ENCODE peak calls at places on chromosomes 12 and 14, in ten cellular contexts. E is lower lobe of right lung; J is pancreas; B is heart left ventricle; P is ascending aorta; R is PC-9; T is HepG2; H is CD8-positive, alpha-beta T cell; W is cardiac muscle cell; G is neural progenitor cell. X is an unnamed sample. For H3K4me1, the result is how much of the 10 kb centered on the place peaks cover.

GRCh38 chr14:35386673-35387125 is 17.9 kb downstream of the NFKBIA start:
- DNase-seq in E (no peak), J (no peak), B (peak), P (no peak), R (no peak), T (no peak), H (no peak), W (peak), G (peak), X (no peak)

GRCh38 chr12:123931686-123932321 is 40.8 kb downstream of the CCDC92 start:
- DNase-seq in E (no peak), J (no peak), B (no peak), P (peak), R (no peak), T (no peak), H (peak), W (no peak), G (no peak), X (peak)

GRCh38 chr14:102318781-102319276 is 717 bp upstream of the ZNF839 start:
- DNase-seq in E (no peak), J (peak), B (no peak), P (no peak), R (no peak), T (no peak), H (no peak), W (no peak), G (no peak), X (no peak)

GRCh38 chr12:94979941-94980340 is 23.6 kb downstream of the NDUFA12 start:
- DNase-seq in E (no peak), J (no peak), B (no peak), P (no peak), R (no peak), T (no peak), H (no peak), W (no peak), G (no peak), X (no peak)

GRCh38 chr12:30990316-30990715 is 63.8 kb downstream of the TSPAN11 start:
- DNase-seq in E (no peak), J (no peak), B (no peak), P (no peak), R (no peak), T (no peak), H (no peak), W (no peak), G (no peak), X (no peak)

GRCh38 chr12:115403253-115403652 is 719.3 kb upstream of the TBX3 start:
- DNase-seq in E (no peak), J (no peak), B (no peak), P (no peak), R (no peak), T (no peak), H (no peak), W (no peak), G (no peak), X (no peak)

GRCh38 chr12:13784504-13784903 is 196.9 kb downstream of the GRIN2B start:
- DNase-seq in E (no peak), J (no peak), B (no peak), P (no peak), R (no peak), T (no peak), H (no peak), W (no peak), G (no peak), X (no peak)

GRCh38 chr12:49017764-49018281 is 753 bp downstream of the PRKAG1 start:
- DNase-seq in E (no peak), J (no peak), B (peak), P (no peak), R (no peak), T (peak), H (peak), W (peak), G (no peak), X (peak)

GRCh38 chr12:851343-851742 is 98.2 kb downstream of the RAD52 start:
- DNase-seq in E (no peak), J (no peak), B (no peak), P (no peak), R (no peak), T (no peak), H (no peak), W (peak), G (no peak), X (no peak)

GRCh38 chr12:81114241-81114640 is 36.4 kb downstream of the ACSS3 start:
- DNase-seq in E (no peak), J (no peak), B (no peak), P (no peak), R (no peak), T (no peak), H (no peak), W (no peak), G (no peak), X (no peak)

GRCh38 chr14:97517566-97518234 is 720.5 kb downstream of the VRK1 start:
- DNase-seq in E (no peak), J (no peak), B (no peak), P (no peak), R (no peak), T (no peak), H (no peak), W (peak), G (no peak), X (no peak)

GRCh38 chr12:121530600-121531355 is 50.0 kb downstream of the KDM2B start:
- DNase-seq in E (peak), J (no peak), B (peak), P (peak), R (no peak), T (no peak), H (peak), W (no peak), G (no peak), X (peak)

GRCh38 chr14:68888025-68888850 is 90.9 kb downstream of the ACTN1 start:
- DNase-seq in E (no peak), J (peak), B (peak), P (peak), R (no peak), T (no peak), H (no peak), W (no peak), G (no peak), X (no peak)

GRCh38 chr12:130438243-130438620 is 100.5 kb downstream of the PIWIL1 start:
- DNase-seq in E (peak), J (peak), B (no peak), P (no peak), R (no peak), T (no peak), H (no peak), W (no peak), G (no peak), X (no peak)

GRCh38 chr12:116878567-116879508 is 2.4 kb downstream of the HRK start:
- DNase-seq in E (no peak), J (peak), B (no peak), P (no peak), R (peak), T (no peak), H (no peak), W (peak), G (peak), X (no peak)

GRCh38 chr12:14827043-14827442 is 13.1 kb upstream of the SMCO3 start:
- DNase-seq in E (no peak), J (no peak), B (no peak), P (no peak), R (no peak), T (no peak), H (no peak), W (no peak), G (no peak), X (no peak)

GRCh38 chr14:73227812-73228781 is 9.2 kb upstream of the PAPLN start:
- DNase-seq in E (peak), J (no peak), B (peak), P (no peak), R (peak), T (peak), H (no peak), W (no peak), G (peak), X (no peak)

GRCh38 chr14:104536942-104537612 is 42.5 kb upstream of the C14orf180 start:
- DNase-seq in E (peak), J (peak), B (peak), P (peak), R (no peak), T (no peak), H (no peak), W (no peak), G (no peak), X (no peak)

GRCh38 chr14:104665663-104666522 is 23.5 kb upstream of the INF2 start:
- DNase-seq in E (no peak), J (peak), B (no peak), P (peak), R (peak), T (peak), H (peak), W (no peak), G (peak), X (peak)

GRCh38 chr14:77014004-77014604 is 14.4 kb downstream of the IRF2BPL start:
- DNase-seq in E (no peak), J (no peak), B (peak), P (no peak), R (peak), T (peak), H (no peak), W (peak), G (peak), X (no peak)

GRCh38 chr14:79017561-79017960 is 847.4 kb downstream of the NRXN3 start:
- DNase-seq in E (no peak), J (no peak), B (no peak), P (no peak), R (no peak), T (no peak), H (no peak), W (no peak), G (no peak), X (no peak)

GRCh38 chr12:6229823-6230222 is 29.6 kb downstream of the CD9 start:
- DNase-seq in E (peak), J (no peak), B (peak), P (peak), R (peak), T (peak), H (no peak), W (no peak), G (no peak), X (no peak)

GRCh38 chr14:54472291-54472690 is 16.5 kb downstream of the GMFB start:
- DNase-seq in E (no peak), J (no peak), B (no peak), P (no peak), R (no peak), T (no peak), H (no peak), W (peak), G (peak), X (no peak)

GRCh38 chr12:12717586-12718381 is 616 bp downstream of the CDKN1B start:
- DNase-seq in E (peak), J (peak), B (peak), P (no peak), R (no peak), T (no peak), H (no peak), W (no peak), G (peak), X (no peak)
- H3K4me1 ChIP-seq in E (half or more), J (under half), B (half or more), P (under half), R (under half), T (half or more), H (half or more), W (under half), G (half or more), X (under half)

GRCh38 chr12:75207338-75208083 is 2.1 kb downstream of the KCNC2 start:
- DNase-seq in E (peak), J (peak), B (peak), P (no peak), R (no peak), T (no peak), H (no peak), W (no peak), G (peak), X (no peak)

GRCh38 chr12:75209782-75210138 is at the start of gene KCNC2:
- DNase-seq in E (no peak), J (no peak), B (no peak), P (no peak), R (no peak), T (no peak), H (no peak), W (no peak), G (no peak), X (no peak)

GRCh38 chr12:75212072-75212471 is 2.4 kb upstream of the KCNC2 start:
- DNase-seq in E (no peak), J (no peak), B (no peak), P (no peak), R (no peak), T (no peak), H (no peak), W (no peak), G (no peak), X (no peak)

GRCh38 chr12:75205556-75205955 is 4.1 kb downstream of the KCNC2 start:
- DNase-seq in E (no peak), J (no peak), B (no peak), P (no peak), R (no peak), T (no peak), H (no peak), W (no peak), G (no peak), X (no peak)

DNA sequence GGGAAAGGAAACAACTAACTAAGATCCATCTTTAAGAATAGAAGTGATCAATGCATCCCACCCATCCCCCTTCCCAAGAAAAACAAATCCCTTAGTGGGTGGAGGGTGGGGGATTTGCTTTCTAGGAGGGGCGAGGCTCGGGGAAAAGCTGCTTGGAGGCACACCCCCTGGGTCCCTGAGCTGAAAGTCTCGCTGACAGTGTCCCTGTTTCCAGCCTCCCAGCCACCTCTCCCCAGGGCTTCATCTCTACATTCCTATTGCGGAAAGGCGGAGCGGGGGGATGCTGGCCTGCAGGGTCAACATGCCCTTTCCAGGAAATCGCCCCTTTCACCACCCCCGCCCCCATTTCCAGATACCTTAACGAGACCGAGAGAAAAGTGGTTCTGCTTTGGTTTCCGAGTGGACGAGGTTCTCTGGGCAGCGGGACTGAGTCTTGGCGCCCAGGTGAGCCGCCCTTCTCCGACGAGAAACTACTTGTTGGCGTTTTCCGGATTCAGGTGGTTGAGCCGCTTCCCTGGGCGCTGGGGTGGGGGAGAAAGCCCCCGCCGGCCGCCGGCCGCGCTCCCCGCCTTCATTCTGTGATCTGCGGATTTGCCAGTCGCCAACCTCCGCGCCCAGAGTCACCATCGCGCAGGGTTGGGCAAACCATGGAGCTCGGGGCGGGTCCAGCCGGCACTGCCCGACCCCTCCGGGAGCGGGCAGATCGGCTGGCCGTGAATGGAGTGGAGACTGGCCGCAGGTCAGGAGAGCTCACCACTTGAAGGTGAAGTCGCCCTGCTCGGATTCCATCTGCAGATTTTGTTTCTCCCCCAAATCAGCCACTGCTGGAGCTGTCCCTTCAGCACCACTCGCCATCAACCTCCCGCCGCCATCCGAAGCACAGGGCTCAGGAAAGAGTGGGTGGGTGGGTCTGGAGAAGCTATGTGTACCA is 523 bp downstream of the KCNC2 start:
- DNase-seq in E (no peak), J (peak), B (peak), P (no peak), R (no peak), T (no peak), H (no peak), W (peak), G (peak), X (no peak)
- H3K4me3 ChIP-seq in E (no peak), J (no peak), B (no peak), P (no peak), R (no peak), T (no peak), H (no peak), W (peak), G (peak), X (no peak)

GRCh38 chr14:72024043-72024407 is 91.8 kb downstream of the RGS6 start:
- DNase-seq in E (no peak), J (no peak), B (no peak), P (no peak), R (no peak), T (peak), H (peak), W (peak), G (peak), X (peak)
- H3K4me1 ChIP-seq in E (under half), J (under half), B (under half), P (under half), R (under half), T (under half), H (under half), W (under half), G (under half), X (under half)

GRCh38 chr14:99231181-99231849 is 40.7 kb downstream of the BCL11B start:
- DNase-seq in E (peak), J (no peak), B (no peak), P (no peak), R (no peak), T (no peak), H (no peak), W (no peak), G (peak), X (no peak)

GRCh38 chr14:99229654-99230215 is 42.3 kb downstream of the BCL11B start:
- DNase-seq in E (no peak), J (no peak), B (no peak), P (no peak), R (no peak), T (no peak), H (peak), W (no peak), G (no peak), X (peak)

GRCh38 chr14:99231850-99232401 is 40.1 kb downstream of the BCL11B start:
- DNase-seq in E (peak), J (no peak), B (no peak), P (no peak), R (no peak), T (no peak), H (peak), W (peak), G (peak), X (peak)

GRCh38 chr14:99232406-99233214 is 39.4 kb downstream of the BCL11B start:
- DNase-seq in E (no peak), J (no peak), B (no peak), P (no peak), R (no peak), T (no peak), H (no peak), W (no peak), G (no peak), X (peak)

DNA sequence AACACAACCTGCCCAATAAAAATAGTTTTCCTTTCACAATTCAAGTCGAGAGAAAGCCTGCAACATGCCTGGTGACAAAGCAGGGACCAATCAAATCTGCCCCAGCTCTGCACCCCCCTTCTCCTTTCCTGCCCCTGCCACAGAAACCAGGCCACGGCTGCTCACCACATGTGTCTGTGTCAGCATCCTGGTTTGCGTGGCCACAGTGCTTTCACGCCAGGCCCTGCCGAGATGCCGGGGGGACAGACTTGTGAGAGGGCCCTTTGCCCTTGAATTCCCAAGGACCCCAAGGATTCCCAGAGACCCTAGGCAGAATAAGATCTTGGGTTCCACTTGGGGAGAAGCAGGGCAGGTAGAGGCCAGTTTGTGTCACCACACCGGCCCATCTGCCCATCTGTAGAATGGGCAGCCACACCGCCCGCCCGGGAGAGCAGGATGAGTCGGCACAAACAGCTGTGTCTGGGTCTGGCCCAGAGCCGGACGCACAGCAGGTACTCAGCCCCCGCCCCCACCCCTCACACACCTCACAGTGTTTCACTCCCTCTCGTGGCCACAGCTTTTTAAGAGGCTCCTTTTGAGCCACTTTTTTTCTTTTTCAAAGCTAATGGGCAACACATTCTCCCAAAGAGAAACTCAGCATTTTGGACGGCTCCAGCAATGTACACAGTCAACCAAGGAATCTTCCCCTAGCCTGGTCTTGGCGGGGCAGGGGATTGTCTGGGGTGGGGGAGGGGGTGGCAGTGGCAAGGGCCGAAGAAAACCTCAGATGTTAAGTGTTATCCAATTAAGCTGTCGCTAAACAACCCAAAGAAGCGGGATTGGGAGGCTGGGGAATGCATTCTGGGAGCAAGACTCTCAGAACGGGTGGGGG is 41.5 kb downstream of the BCL11B start:
- DNase-seq in E (peak), J (no peak), B (no peak), P (no peak), R (no peak), T (no peak), H (peak), W (no peak), G (peak), X (peak)
- H3K4me3 ChIP-seq in E (no peak), J (no peak), B (no peak), P (no peak), R (no peak), T (no peak), H (peak), W (peak), G (peak), X (peak)

GRCh38 chr12:132506328-132506727 is 16.4 kb downstream of the FBRSL1 start:
- DNase-seq in E (no peak), J (no peak), B (no peak), P (no peak), R (no peak), T (no peak), H (no peak), W (no peak), G (no peak), X (no peak)
- H3K4me1 ChIP-seq in E (half or more), J (half or more), B (half or more), P (under half), R (under half), T (under half), H (half or more), W (under half), G (under half), X (under half)

GRCh38 chr12:61566183-61566582 is 694.0 kb upstream of the USP15 start:
- DNase-seq in E (no peak), J (no peak), B (no peak), P (no peak), R (no peak), T (no peak), H (no peak), W (no peak), G (no peak), X (no peak)

DNA sequence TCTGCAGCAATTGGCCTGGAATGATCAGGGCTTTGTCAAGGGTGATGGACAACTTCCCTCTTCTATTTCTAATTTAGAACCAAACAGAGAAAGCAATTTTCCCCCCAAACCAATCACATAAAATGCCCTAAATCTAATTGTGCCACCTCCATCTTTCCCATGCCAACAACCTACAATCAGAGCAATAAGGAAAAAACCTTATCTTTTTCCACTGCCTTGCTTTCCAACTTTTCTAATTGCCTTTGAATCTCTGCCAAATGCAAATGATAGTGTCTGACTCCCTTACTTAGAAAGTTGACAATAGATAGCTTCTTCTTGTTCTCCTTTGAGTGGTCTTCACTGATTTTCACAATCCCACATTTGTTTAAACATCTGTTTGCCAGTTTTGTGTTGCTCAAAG is 696.6 kb upstream of the USP15 start:
- DNase-seq in E (no peak), J (no peak), B (no peak), P (no peak), R (no peak), T (no peak), H (no peak), W (no peak), G (no peak), X (no peak)
- H3K4me3 ChIP-seq in E (no peak), J (no peak), B (no peak), P (no peak), R (no peak), T (no peak), H (no peak), W (no peak), G (no peak), X (no peak)